ENCODE peak calls at places on chromosomes 6 and 20, in ten cellular contexts. X is DMS153; U is iPS DF 19.7; C is activated CD4-positive, CD25-positive, alpha-beta regulatory T cell treated with anti-CD3 and anti-CD28 coated beads, Interleukin-2, amount 50 U/mL, for 72 hours; A is CD8-positive, alpha-beta T cell; O is midbrain; N is activated gamma-delta T cell treated with anti-CD3 and anti-CD28 coated beads, Interleukin-2, amount 50 U/mL, for 16 hours; J is sciatic nerve; Q is uterus; Z is epithelial cell of prostate. K is an unnamed sample.

GRCh38 chr6:168206186-168206585 is 113.4 kb downstream of the DACT2 start:
- DNase-seq in Z (no peak), O (no peak), X (no peak), Q (no peak), J (no peak), C (no peak), A (no peak), U (no peak), N (no peak), K (no peak)

GRCh38 chr6:135905604-135906300 is 54.3 kb downstream of the PDE7B start:
- DNase-seq in A (no peak), Q (no peak), J (peak; percentile 68), U (no peak), C (no peak), Z (no peak), N (no peak), X (no peak), O (peak; percentile 56), K (peak; percentile 19)

GRCh38 chr6:119467478-119468081 is 118.0 kb upstream of the MAN1A1 start:
- DNase-seq in Q (no peak), C (no peak), O (no peak), J (no peak), A (no peak), X (no peak), N (no peak), U (no peak), Z (no peak), K (no peak)

GRCh38 chr6:1363729-1364572 is 25.4 kb upstream of the FOXF2 start:
- DNase-seq in O (no peak), C (no peak), U (no peak), Z (no peak), J (no peak), A (no peak), X (no peak), N (no peak), Q (no peak), K (no peak)

GRCh38 chr6:67199425-67199824 is 1435.7 kb upstream of the ADGRB3 start:
- DNase-seq in Q (no peak), C (no peak), O (no peak), J (no peak), U (no peak), N (no peak), X (no peak), A (no peak), Z (no peak), K (no peak)

GRCh38 chr20:57264151-57264792 is 2.2 kb downstream of the BMP7 start:
- DNase-seq in U (no peak), O (no peak), N (no peak), A (no peak), Z (no peak), X (no peak), Q (no peak), C (no peak), J (no peak), K (no peak)

GRCh38 chr6:54846243-54846856 is at the start of gene FAM83B:
- DNase-seq in J (no peak), Q (no peak), C (no peak), O (no peak), N (no peak), X (no peak), U (peak; percentile 50), A (no peak), Z (peak; percentile 93), K (no peak)

GRCh38 chr6:89826029-89826528 is 3.6 kb upstream of the CASP8AP2 start:
- DNase-seq in U (no peak), C (no peak), O (no peak), X (no peak), J (no peak), N (no peak), Q (no peak), Z (no peak), A (no peak), K (no peak)

GRCh38 chr6:125421853-125422252 is 120.1 kb upstream of the HDDC2 start:
- DNase-seq in X (no peak), C (no peak), N (no peak), O (peak; percentile 27), Z (no peak), Q (no peak), A (no peak), U (peak; percentile 59), J (peak; percentile 54), K (peak; percentile 23)

GRCh38 chr20:25066386-25066785 is 8.4 kb upstream of the ACSS1 start:
- DNase-seq in J (peak; percentile 41), O (no peak), X (peak; percentile 51), A (no peak), U (no peak), Z (no peak), N (no peak), C (no peak), Q (peak; percentile 12), K (no peak)

GRCh38 chr20:884983-885952 is 30.9 kb downstream of the ANGPT4 start:
- DNase-seq in J (peak; percentile 69), A (no peak), Z (peak; percentile 16), U (peak; percentile 79), X (peak; percentile 25), N (no peak), O (peak; percentile 54), C (no peak), Q (no peak), K (no peak)

GRCh38 chr6:35544748-35545361 is 32.2 kb upstream of the TULP1 start:
- DNase-seq in Q (no peak), Z (no peak), X (no peak), U (no peak), J (no peak), A (no peak), N (no peak), C (no peak), O (no peak), K (no peak)

GRCh38 chr6:6581014-6581413 is 7.5 kb upstream of the LY86 start:
- DNase-seq in Q (no peak), J (no peak), Z (no peak), C (no peak), O (no peak), A (no peak), U (no peak), X (no peak), N (no peak), K (no peak)

GRCh38 chr6:149749594-149750135 is at the start of gene PCMT1:
- DNase-seq in Z (peak; percentile 46), U (peak; percentile 35), J (peak; percentile 89), Q (peak; percentile 84), O (peak; percentile 93), X (peak; percentile 66), C (peak; percentile 96), N (peak; percentile 85), A (peak; percentile 88), K (peak; percentile 88)

GRCh38 chr20:39885975-39886649 is 802.9 kb downstream of the MAFB start:
- DNase-seq in Q (peak; percentile 64), A (no peak), X (no peak), J (peak; percentile 88), Z (peak; percentile 44), N (no peak), U (peak; percentile 78), C (no peak), O (no peak), K (no peak)

GRCh38 chr6:49121970-49122369 is 341.1 kb downstream of the MMUT start:
- DNase-seq in A (no peak), X (no peak), Z (no peak), J (no peak), U (no peak), O (no peak), N (no peak), C (no peak), Q (no peak), K (no peak)

GRCh38 chr6:109055771-109056235 is 38.8 kb downstream of the SESN1 start:
- DNase-seq in A (no peak), J (no peak), Z (no peak), N (no peak), Q (no peak), U (no peak), C (no peak), X (no peak), O (no peak), K (no peak)

GRCh38 chr20:59015812-59016711 is 3.2 kb upstream of the TUBB1 start:
- DNase-seq in J (no peak), N (no peak), A (no peak), Z (no peak), U (no peak), Q (no peak), C (no peak), O (no peak), X (no peak), K (no peak)

GRCh38 chr6:81601918-81602317 is 150.6 kb downstream of the TENT5A start:
- DNase-seq in X (no peak), Q (no peak), N (no peak), J (no peak), Z (no peak), C (no peak), A (no peak), O (no peak), U (no peak), K (no peak)

GRCh38 chr20:41499961-41500725 is 118.0 kb downstream of the CHD6 start:
- DNase-seq in A (no peak), N (no peak), U (no peak), Z (no peak), J (no peak), X (peak; percentile 60), C (no peak), Q (no peak), O (no peak), K (no peak)

GRCh38 chr6:55898342-55898741 is 23.0 kb upstream of the BMP5 start:
- DNase-seq in A (no peak), O (no peak), J (no peak), X (no peak), N (no peak), Q (no peak), U (no peak), Z (no peak), C (no peak), K (no peak)

GRCh38 chr6:128278876-128279275 is 241.5 kb downstream of the PTPRK start:
- DNase-seq in A (no peak), Z (no peak), O (no peak), N (no peak), J (no peak), C (no peak), X (no peak), Q (no peak), U (no peak), K (no peak)

GRCh38 chr20:46013826-46014516 is 5.3 kb downstream of the MMP9 start:
- DNase-seq in Z (no peak), Q (no peak), O (peak; percentile 23), X (peak; percentile 74), N (peak; percentile 51), U (peak; percentile 76), A (peak; percentile 48), J (peak; percentile 79), C (peak; percentile 76), K (no peak)

GRCh38 chr6:167100241-167100674 is 22.6 kb upstream of the CCR6 start:
- DNase-seq in X (no peak), C (no peak), A (no peak), J (no peak), O (no peak), Z (no peak), N (no peak), U (no peak), Q (no peak), K (no peak)

GRCh38 chr20:22597303-22597702 is 12.9 kb upstream of the FOXA2 start:
- DNase-seq in N (no peak), C (no peak), U (no peak), O (no peak), Z (no peak), J (no peak), A (no peak), Q (no peak), X (no peak), K (no peak)

K was measured in C1 segment of cervical spinal cord.